ENCODE peak calls at places on chromosomes 11 and 22, in six cellular contexts. One of them, this sample, is unnamed.
A peak's percentile ranks its signal among the peaks of the same experiment; 100 is the strongest.

GRCh38 chr22:35409783-35410662 is 10.1 kb downstream of the MCM5 start:
- DNase-seq in nephron progenitor cell: no peak
- DNase-seq in DMS153: no peak
- DNase-seq in mesenchymal stem cell: no peak
- DNase-seq in NCI-H1436: no peak
- DNase-seq in NCI-H1417: no peak
- DNase-seq in this sample: no peak

GRCh38 chr11:46389450-46390330 is 1.9 kb downstream of the CHRM4 start:
- DNase-seq in nephron progenitor cell: peak; percentile 91
- DNase-seq in DMS153: peak; percentile 58
- DNase-seq in mesenchymal stem cell: peak; percentile 75
- DNase-seq in NCI-H1417: peak; percentile 67
- DNase-seq in NCI-H1436: no peak
- DNase-seq in this sample: peak; percentile 88

GRCh38 chr22:37525073-37525745 is 6.0 kb upstream of the CARD10 start:
- DNase-seq in NCI-H1436: no peak
- DNase-seq in mesenchymal stem cell: peak; percentile 87
- DNase-seq in nephron progenitor cell: no peak
- DNase-seq in DMS153: no peak
- DNase-seq in NCI-H1417: no peak
- DNase-seq in this sample: peak; percentile 80

GRCh38 chr22:37904572-37905533 is 1.2 kb upstream of the MICALL1 start:
- DNase-seq in mesenchymal stem cell: peak; percentile 99
- DNase-seq in NCI-H1417: no peak
- DNase-seq in nephron progenitor cell: peak; percentile 12
- DNase-seq in DMS153: no peak
- DNase-seq in NCI-H1436: peak; percentile 6
- DNase-seq in this sample: peak; percentile 75

GRCh38 chr22:29039148-29039547 is 22.5 kb downstream of the C22orf31 start:
- DNase-seq in NCI-H1436: no peak
- DNase-seq in DMS153: no peak
- DNase-seq in NCI-H1417: no peak
- DNase-seq in nephron progenitor cell: no peak
- DNase-seq in mesenchymal stem cell: no peak
- DNase-seq in this sample: no peak

GRCh38 chr11:30342736-30343166 is 19.8 kb downstream of the ARL14EP start:
- DNase-seq in nephron progenitor cell: no peak
- DNase-seq in mesenchymal stem cell: no peak
- DNase-seq in NCI-H1417: no peak
- DNase-seq in NCI-H1436: no peak
- DNase-seq in DMS153: no peak
- DNase-seq in this sample: no peak

GRCh38 chr22:41781508-41781906 is 19.0 kb upstream of the CCDC134 start:
- DNase-seq in NCI-H1417: no peak
- DNase-seq in mesenchymal stem cell: no peak
- DNase-seq in nephron progenitor cell: no peak
- DNase-seq in NCI-H1436: no peak
- DNase-seq in DMS153: no peak
- DNase-seq in this sample: no peak

GRCh38 chr22:44881246-44881600 is 128.6 kb downstream of the PHF21B start:
- DNase-seq in NCI-H1417: no peak
- DNase-seq in nephron progenitor cell: no peak
- DNase-seq in mesenchymal stem cell: no peak
- DNase-seq in DMS153: no peak
- DNase-seq in NCI-H1436: no peak
- DNase-seq in this sample: no peak

GRCh38 chr11:119759324-119759723 is 30.3 kb upstream of the NECTIN1 start:
- DNase-seq in DMS153: no peak
- DNase-seq in NCI-H1436: peak; percentile 18
- DNase-seq in NCI-H1417: no peak
- DNase-seq in mesenchymal stem cell: peak; percentile 38
- DNase-seq in nephron progenitor cell: no peak
- DNase-seq in this sample: no peak

GRCh38 chr11:80393210-80393609 is 952.4 kb upstream of the TENM4 start:
- DNase-seq in nephron progenitor cell: no peak
- DNase-seq in NCI-H1417: no peak
- DNase-seq in mesenchymal stem cell: no peak
- DNase-seq in DMS153: no peak
- DNase-seq in NCI-H1436: no peak
- DNase-seq in this sample: no peak

GRCh38 chr11:131108780-131109179 is 192.5 kb upstream of the SNX19 start:
- DNase-seq in mesenchymal stem cell: peak; percentile 14
- DNase-seq in nephron progenitor cell: no peak
- DNase-seq in DMS153: no peak
- DNase-seq in NCI-H1436: no peak
- DNase-seq in NCI-H1417: no peak
- DNase-seq in this sample: no peak

GRCh38 chr22:35611200-35611890 is 5.8 kb downstream of the MB start:
- DNase-seq in NCI-H1417: no peak
- DNase-seq in DMS153: no peak
- DNase-seq in NCI-H1436: no peak
- DNase-seq in mesenchymal stem cell: no peak
- DNase-seq in nephron progenitor cell: no peak
- DNase-seq in this sample: peak; percentile 37

GRCh38 chr11:12556155-12556554 is 118.1 kb upstream of the TEAD1 start:
- DNase-seq in DMS153: no peak
- DNase-seq in nephron progenitor cell: no peak
- DNase-seq in mesenchymal stem cell: peak; percentile 76
- DNase-seq in NCI-H1436: no peak
- DNase-seq in NCI-H1417: no peak
- DNase-seq in this sample: no peak

GRCh38 chr22:41021655-41022454 is 70.5 kb upstream of the EP300 start:
- DNase-seq in nephron progenitor cell: peak; percentile 70
- DNase-seq in mesenchymal stem cell: peak; percentile 51
- DNase-seq in DMS153: peak; percentile 47
- DNase-seq in NCI-H1417: peak; percentile 77
- DNase-seq in NCI-H1436: peak; percentile 63
- DNase-seq in this sample: peak; percentile 91

GRCh38 chr11:32006799-32007388 is 84.0 kb upstream of the RCN1 start:
- DNase-seq in NCI-H1417: peak; percentile 30
- DNase-seq in NCI-H1436: peak; percentile 19
- DNase-seq in mesenchymal stem cell: peak; percentile 38
- DNase-seq in nephron progenitor cell: peak; percentile 33
- DNase-seq in DMS153: peak; percentile 2
- DNase-seq in this sample: no peak

GRCh38 chr11:88709567-88709966 is 356.2 kb downstream of the GRM5 start:
- DNase-seq in nephron progenitor cell: no peak
- DNase-seq in NCI-H1417: peak; percentile 75
- DNase-seq in NCI-H1436: no peak
- DNase-seq in DMS153: peak; percentile 88
- DNase-seq in mesenchymal stem cell: no peak
- DNase-seq in this sample: no peak

GRCh38 chr11:86288776-86289507 is 13.1 kb upstream of the HIKESHI start:
- DNase-seq in DMS153: no peak
- DNase-seq in NCI-H1436: no peak
- DNase-seq in mesenchymal stem cell: peak; percentile 10
- DNase-seq in nephron progenitor cell: no peak
- DNase-seq in NCI-H1417: no peak
- DNase-seq in this sample: no peak

GRCh38 chr11:19288256-19288655 is 47.5 kb upstream of the E2F8 start:
- DNase-seq in mesenchymal stem cell: no peak
- DNase-seq in NCI-H1436: no peak
- DNase-seq in NCI-H1417: no peak
- DNase-seq in DMS153: no peak
- DNase-seq in nephron progenitor cell: no peak
- DNase-seq in this sample: no peak

GRCh38 chr11:119476038-119476437 is 53.1 kb upstream of the THY1 start:
- DNase-seq in mesenchymal stem cell: no peak
- DNase-seq in nephron progenitor cell: no peak
- DNase-seq in DMS153: no peak
- DNase-seq in NCI-H1436: no peak
- DNase-seq in NCI-H1417: no peak
- DNase-seq in this sample: no peak

GRCh38 chr11:47259178-47259977 is 1.6 kb downstream of the NR1H3 start:
- DNase-seq in nephron progenitor cell: peak; percentile 42
- DNase-seq in NCI-H1417: no peak
- DNase-seq in mesenchymal stem cell: peak; percentile 65
- DNase-seq in NCI-H1436: no peak
- DNase-seq in DMS153: no peak
- DNase-seq in this sample: no peak

GRCh38 chr22:44247923-44248892 is 64.5 kb downstream of the SHISAL1 start:
- DNase-seq in DMS153: no peak
- DNase-seq in NCI-H1417: no peak
- DNase-seq in NCI-H1436: no peak
- DNase-seq in mesenchymal stem cell: no peak
- DNase-seq in nephron progenitor cell: no peak
- DNase-seq in this sample: no peak

GRCh38 chr22:38108561-38109319 is 1.7 kb downstream of the BAIAP2L2 start:
- DNase-seq in DMS153: no peak
- DNase-seq in NCI-H1417: no peak
- DNase-seq in NCI-H1436: no peak
- DNase-seq in mesenchymal stem cell: no peak
- DNase-seq in nephron progenitor cell: no peak
- DNase-seq in this sample: peak; percentile 45

GRCh38 chr11:83543918-83544491 is 257.8 kb upstream of the CCDC90B start:
- DNase-seq in DMS153: no peak
- DNase-seq in nephron progenitor cell: no peak
- DNase-seq in mesenchymal stem cell: no peak
- DNase-seq in NCI-H1417: no peak
- DNase-seq in NCI-H1436: no peak
- DNase-seq in this sample: no peak

GRCh38 chr11:68330700-68331337 is 18.4 kb downstream of the LRP5 start:
- DNase-seq in NCI-H1436: no peak
- DNase-seq in mesenchymal stem cell: no peak
- DNase-seq in nephron progenitor cell: no peak
- DNase-seq in NCI-H1417: no peak
- DNase-seq in DMS153: no peak
- DNase-seq in this sample: no peak

GRCh38 chr22:43270949-43271348 is 72.2 kb downstream of the SCUBE1 start:
- DNase-seq in NCI-H1417: no peak
- DNase-seq in NCI-H1436: no peak
- DNase-seq in nephron progenitor cell: no peak
- DNase-seq in DMS153: no peak
- DNase-seq in mesenchymal stem cell: no peak
- DNase-seq in this sample: no peak

GRCh38 chr11:89436071-89436470 is 55.1 kb downstream of the NOX4 start:
- DNase-seq in mesenchymal stem cell: peak; percentile 88
- DNase-seq in NCI-H1417: no peak
- DNase-seq in NCI-H1436: no peak
- DNase-seq in nephron progenitor cell: peak; percentile 20
- DNase-seq in DMS153: no peak
- DNase-seq in this sample: no peak

GRCh38 chr11:64248578-64248977 is 1.8 kb upstream of the PPP1R14B start:
- DNase-seq in DMS153: no peak
- DNase-seq in NCI-H1417: no peak
- DNase-seq in NCI-H1436: no peak
- DNase-seq in mesenchymal stem cell: no peak
- DNase-seq in nephron progenitor cell: no peak
- DNase-seq in this sample: no peak

GRCh38 chr11:130847517-130847916 is 68.8 kb downstream of the SNX19 start:
- DNase-seq in nephron progenitor cell: no peak
- DNase-seq in NCI-H1436: no peak
- DNase-seq in NCI-H1417: no peak
- DNase-seq in mesenchymal stem cell: peak; percentile 82
- DNase-seq in DMS153: no peak
- DNase-seq in this sample: no peak

GRCh38 chr22:20063271-20064139 is 16.5 kb upstream of the DGCR8 start:
- DNase-seq in DMS153: no peak
- DNase-seq in nephron progenitor cell: no peak
- DNase-seq in NCI-H1436: no peak
- DNase-seq in NCI-H1417: no peak
- DNase-seq in mesenchymal stem cell: no peak
- DNase-seq in this sample: no peak

GRCh38 chr22:38427465-38427864 is 27.5 kb downstream of the KCNJ4 start:
- DNase-seq in nephron progenitor cell: no peak
- DNase-seq in DMS153: no peak
- DNase-seq in NCI-H1436: no peak
- DNase-seq in mesenchymal stem cell: no peak
- DNase-seq in NCI-H1417: no peak
- DNase-seq in this sample: no peak

GRCh38 chr11:26331911-26332571 is at the start of gene ANO3:
- DNase-seq in NCI-H1436: peak; percentile 40
- DNase-seq in DMS153: peak; percentile 26
- DNase-seq in nephron progenitor cell: peak; percentile 95
- DNase-seq in NCI-H1417: peak; percentile 79
- DNase-seq in mesenchymal stem cell: peak; percentile 83
- DNase-seq in this sample: peak; percentile 87

GRCh38 chr11:61507962-61508824 is at the start of gene LRRC10B:
- DNase-seq in mesenchymal stem cell: no peak
- DNase-seq in DMS153: peak; percentile 33
- DNase-seq in NCI-H1417: peak; percentile 95
- DNase-seq in NCI-H1436: peak; percentile 85
- DNase-seq in nephron progenitor cell: peak; percentile 86
- DNase-seq in this sample: no peak

This sample was measured in kidney.